ENCODE peak calls at places on chromosomes 4 and X, in six cellular contexts. P is H1, X is IMR-90, H is H9, J is neuronal stem cell, Z is trophoblast cell. A is an unnamed sample.

GRCh38 chr4:78138252-78138651 is 81.1 kb downstream of the FRAS1 start:
- DNase-seq in P (no peak), H (no peak), Z (no peak), J (no peak), X (no peak), A (no peak)

GRCh38 chrX:41906515-41907165 is 16.7 kb downstream of the CASK start:
- DNase-seq in J (no peak), P (no peak), Z (no peak), H (no peak), X (no peak), A (no peak)

GRCh38 chr4:125765936-125766335 is 451.2 kb downstream of the FAT4 start:
- DNase-seq in X (peak; percentile 61), H (no peak), Z (no peak), P (no peak), J (no peak), A (no peak)

GRCh38 chrX:55149242-55149641 is 60.4 kb downstream of the PAGE2 start:
- DNase-seq in P (no peak), X (no peak), Z (no peak), H (no peak), J (no peak), A (no peak)

GRCh38 chrX:119008122-119008744 is 33.8 kb downstream of the LONRF3 start:
- DNase-seq in P (no peak), J (peak; percentile 1), H (no peak), X (peak; percentile 30), Z (peak; percentile 70), A (peak; percentile 28)

GRCh38 chr4:39621582-39621981 is 17.1 kb downstream of the SMIM14 start:
- DNase-seq in X (peak; percentile 81), P (no peak), Z (peak; percentile 57), H (peak; percentile 44), J (no peak), A (peak; percentile 95)

GRCh38 chrX:69552512-69552911 is 48.4 kb downstream of the NALF2 start:
- DNase-seq in H (no peak), P (no peak), J (no peak), X (no peak), Z (no peak), A (no peak)

GRCh38 chr4:89056953-89057398 is at the start of gene FAM13A:
- DNase-seq in H (peak; percentile 89), P (peak; percentile 27), J (peak; percentile 80), X (peak; percentile 97), Z (peak; percentile 84), A (peak; percentile 95)

GRCh38 chr4:33160126-33160525 is 2440.0 kb downstream of the PCDH7 start:
- DNase-seq in H (no peak), P (no peak), J (no peak), Z (peak; percentile 7), X (peak; percentile 1), A (peak; percentile 22)

GRCh38 chrX:1483843-1484637 is 31.3 kb upstream of the ASMTL start:
- DNase-seq in P (no peak), J (no peak), X (no peak), Z (no peak), H (no peak), A (no peak)

GRCh38 chr4:118758293-118758692 is 73.1 kb downstream of the METTL14 start:
- DNase-seq in P (no peak), X (peak; percentile 85), Z (no peak), H (no peak), J (no peak), A (peak; percentile 64)

GRCh38 chr4:23891064-23891421 is 1.2 kb upstream of the PPARGC1A start:
- DNase-seq in J (no peak), Z (no peak), P (no peak), X (no peak), H (no peak), A (peak; percentile 15)

GRCh38 chrX:104679175-104679574 is 113.2 kb downstream of the IL1RAPL2 start:
- DNase-seq in P (no peak), H (no peak), J (no peak), Z (no peak), X (no peak), A (peak; percentile 29)

GRCh38 chr4:28238756-28239155 is 1378.1 kb downstream of the STIM2 start:
- DNase-seq in H (no peak), J (no peak), X (no peak), Z (no peak), P (no peak), A (peak; percentile 6)

GRCh38 chr4:1041936-1042330 is 30.5 kb downstream of the FGFRL1 start:
- DNase-seq in X (no peak), Z (no peak), J (no peak), P (no peak), H (no peak), A (no peak)

GRCh38 chr4:1044469-1045192 is 33.2 kb downstream of the FGFRL1 start:
- DNase-seq in X (no peak), P (no peak), J (no peak), H (no peak), Z (peak; percentile 49), A (no peak)

GRCh38 chr4:1043658-1044468 is 32.4 kb downstream of the FGFRL1 start:
- DNase-seq in X (peak; percentile 99), Z (peak; percentile 93), P (peak; percentile 63), H (peak; percentile 82), J (peak; percentile 63), A (peak; percentile 99)

GRCh38 chr4:1042352-1043025 is 31.1 kb downstream of the FGFRL1 start:
- DNase-seq in P (no peak), X (no peak), H (no peak), J (no peak), Z (no peak), A (no peak)

DNA sequence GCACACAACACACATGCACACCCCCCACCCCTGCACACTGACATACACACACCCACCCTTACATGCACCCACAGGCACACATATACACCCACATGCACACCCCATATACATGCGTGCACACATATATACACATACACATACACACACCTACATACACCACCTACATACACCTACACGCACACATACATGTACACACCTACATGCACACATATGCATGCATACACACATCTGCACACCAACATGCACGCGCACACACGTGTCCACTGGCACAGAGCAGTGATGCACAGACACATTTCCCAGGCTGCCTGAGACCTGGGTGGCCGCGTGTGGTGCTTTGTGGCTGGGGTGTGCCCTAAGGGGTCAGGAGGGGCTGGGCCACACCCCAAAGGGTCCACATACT is 31.7 kb downstream of the FGFRL1 start:
- DNase-seq in J (no peak), H (no peak), Z (no peak), P (no peak), X (no peak), A (no peak)
- H2AK5ac ChIP-seq in J (peak overlapping the region; percentile 36), H (no peak overlapping the region), Z (no peak overlapping the region), P (peak overlapping the region; percentile 100), X (peak overlapping the region; percentile 97), A (no peak overlapping the region)

GRCh38 chr4:148074462-148074861 is 342.6 kb downstream of the ARHGAP10 start:
- DNase-seq in X (no peak), J (no peak), H (no peak), P (no peak), Z (no peak), A (no peak)

GRCh38 chr4:148075438-148075837 is 343.6 kb downstream of the ARHGAP10 start:
- DNase-seq in H (no peak), Z (no peak), P (no peak), X (no peak), J (no peak), A (no peak)

GRCh38 chr4:148073349-148073748 is 341.5 kb downstream of the ARHGAP10 start:
- DNase-seq in J (no peak), H (no peak), P (no peak), X (no peak), Z (no peak), A (no peak)

GRCh38 chr4:148071009-148071408 is 339.1 kb downstream of the ARHGAP10 start:
- DNase-seq in J (no peak), Z (no peak), P (no peak), X (no peak), H (no peak), A (no peak)

DNA sequence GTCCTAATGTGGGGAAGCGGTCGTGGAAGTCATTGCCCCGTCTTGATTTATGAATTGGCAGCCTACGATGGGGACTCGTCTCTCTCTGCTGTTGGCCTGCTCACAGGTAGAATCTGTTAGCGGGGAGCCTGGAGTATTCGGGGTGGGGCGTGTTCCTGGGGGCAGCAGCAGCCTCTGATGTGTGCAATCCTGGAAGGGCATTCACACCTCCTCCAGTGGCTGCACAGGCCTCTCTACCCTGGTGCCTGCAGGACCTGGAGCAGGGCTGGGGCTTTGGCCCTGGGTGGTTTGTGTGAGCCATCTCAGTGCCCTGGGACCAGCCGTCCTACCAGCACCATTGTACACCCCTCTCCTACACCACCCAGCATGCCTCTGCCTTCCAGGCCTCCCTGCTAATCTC is 340.9 kb downstream of the ARHGAP10 start:
- DNase-seq in H (no peak), X (no peak), Z (no peak), J (no peak), P (no peak), A (no peak)
- H3K14ac ChIP-seq in H (no peak overlapping the region), X (no peak overlapping the region), Z (no peak overlapping the region), J (no peak overlapping the region), P (no peak overlapping the region), A (no peak overlapping the region)

DNA sequence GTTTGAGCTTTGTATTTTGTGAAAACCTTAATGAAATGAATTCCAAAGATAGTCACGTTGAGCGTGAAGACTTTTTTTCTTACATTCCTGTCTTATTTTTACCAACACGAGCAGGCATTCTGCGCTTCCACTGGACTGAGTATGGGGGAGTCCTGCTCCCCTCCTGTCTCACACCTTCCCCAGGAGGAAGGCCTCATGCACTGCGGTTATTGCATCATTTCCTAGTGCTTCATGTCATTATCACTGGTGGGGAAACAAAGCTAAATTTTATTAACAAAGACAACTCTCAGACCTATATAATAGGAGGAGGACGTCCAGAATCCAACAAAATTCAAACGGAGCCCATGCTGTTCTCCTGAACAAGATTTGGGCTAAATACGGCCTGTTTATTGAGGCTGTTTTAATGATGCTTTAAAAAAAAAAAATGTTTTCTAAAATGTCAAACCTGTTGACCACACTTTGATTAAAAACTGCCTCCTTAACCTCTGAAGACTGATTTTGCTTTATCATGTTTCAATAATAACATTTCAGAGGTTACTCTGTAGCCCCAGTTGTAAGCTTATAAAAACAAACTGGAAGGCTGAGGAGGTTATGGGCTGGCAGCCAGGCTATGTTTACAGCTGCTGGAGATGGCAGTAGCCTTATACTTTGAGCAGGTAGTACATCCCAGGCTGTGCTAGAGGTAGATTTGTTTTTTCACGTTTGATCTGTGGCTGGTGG is 118.0 kb downstream of the SOWAHB start:
- DNase-seq in X (peak; percentile 78), J (no peak), H (no peak), P (no peak), Z (no peak), A (no peak)
- H2AK5ac ChIP-seq in X (peak overlapping the region; percentile 86), J (no peak overlapping the region), H (no peak overlapping the region), P (no peak overlapping the region), Z (no peak overlapping the region), A (peak overlapping the region; percentile 63)

DNA sequence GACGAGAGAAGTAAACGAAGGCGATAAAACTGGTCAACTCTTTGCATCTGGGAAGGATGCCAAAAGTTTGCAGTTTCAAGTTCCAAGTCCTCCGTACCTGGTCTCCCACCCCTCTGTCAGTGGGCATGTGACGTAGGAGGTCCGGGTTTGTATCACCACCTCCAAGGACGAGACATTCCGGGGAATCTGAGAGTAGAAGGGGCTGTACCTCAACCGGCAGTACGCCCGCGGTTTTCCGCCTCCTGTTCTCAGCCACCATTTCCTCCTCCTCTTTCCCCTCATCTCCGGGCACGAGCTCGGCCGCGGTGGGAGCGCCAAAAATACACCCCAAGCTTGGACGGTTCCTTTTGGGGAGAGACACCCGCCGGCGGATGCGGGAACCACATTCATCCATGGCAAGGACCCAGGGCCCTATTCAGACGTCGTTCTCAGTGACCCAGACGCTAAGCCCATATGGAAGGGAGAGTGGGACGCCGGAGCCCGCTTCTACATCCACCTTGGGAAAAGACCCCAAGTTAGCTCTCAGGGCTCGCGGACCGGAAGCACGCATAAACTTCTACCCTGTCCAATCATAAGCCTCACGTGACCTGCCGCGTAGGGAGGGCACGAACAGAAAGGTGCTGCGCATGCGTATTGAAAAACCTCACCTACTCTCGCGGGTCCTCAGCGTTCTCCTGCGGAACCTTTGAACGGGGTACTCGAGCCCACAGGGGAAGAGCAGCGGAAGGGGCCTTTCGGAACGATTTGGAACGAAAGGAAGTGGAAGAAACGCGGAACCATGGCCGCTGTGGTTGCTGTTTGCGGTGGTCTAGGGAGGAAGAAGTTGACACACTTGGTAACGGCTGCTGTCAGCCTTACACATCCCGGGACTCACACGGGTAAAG is at the start of the genes HELQ and MRPS18C:
- DNase-seq in J (peak; percentile 94), Z (peak; percentile 99), H (peak; percentile 97), P (peak; percentile 93), X (peak; percentile 99), A (peak; percentile 99)
- H3K14ac ChIP-seq in J (no peak within 1 kb of the TSS), Z (peak within 1 kb of the TSS; percentile 92), H (peak within 1 kb of the TSS; percentile 73), P (no peak within 1 kb of the TSS), X (peak within 1 kb of the TSS; percentile 88), A (peak within 1 kb of the TSS; percentile 93)

A was measured in mesenchymal stem cell.